ENCODE peak calls at places on chromosomes 1 and 21, in six cellular contexts. C, B, E, N, G and H are unnamed samples.

GRCh38 chr1:185934476-185935189 is 200.4 kb downstream of the HMCN1 start:
- DNase-seq in C (no peak), B (no peak), N (no peak), G (no peak), E (peak), H (no peak)

GRCh38 chr1:154534263-154534844 is 24.1 kb downstream of the UBE2Q1 start:
- DNase-seq in E (peak), G (peak), B (no peak), N (no peak), C (no peak), H (peak)

GRCh38 chr1:160032165-160032827 is 506 bp upstream of the PIGM start:
- DNase-seq in N (no peak), G (no peak), C (no peak), E (no peak), B (no peak), H (no peak)

GRCh38 chr21:45148316-45149000 is 74.1 kb downstream of the ADARB1 start:
- DNase-seq in C (no peak), G (no peak), E (no peak), B (no peak), N (no peak), H (no peak)

GRCh38 chr1:58402444-58402843 is 144.1 kb downstream of the OMA1 start:
- DNase-seq in G (no peak), N (no peak), B (no peak), E (peak), C (no peak), H (no peak)

GRCh38 chr1:163035791-163036249 is 33.3 kb upstream of the RGS4 start:
- DNase-seq in B (no peak), E (peak), G (peak), C (no peak), N (no peak), H (peak)

GRCh38 chr1:182704677-182705076 is 20.3 kb upstream of the RGS8 start:
- DNase-seq in E (no peak), C (no peak), N (no peak), G (no peak), B (no peak), H (no peak)

GRCh38 chr21:29656504-29657227 is 283.1 kb downstream of the GRIK1 start:
- DNase-seq in G (no peak), C (no peak), N (no peak), E (peak), B (no peak), H (no peak)

GRCh38 chr1:164611754-164612642 is 53.0 kb downstream of the PBX1 start:
- DNase-seq in N (no peak), C (peak), B (no peak), G (peak), E (peak), H (peak)

GRCh38 chr1:75908717-75909152 is 23.5 kb downstream of the ASB17 start:
- DNase-seq in E (peak), B (no peak), C (no peak), G (peak), N (no peak), H (peak)

GRCh38 chr21:42009831-42010506 is at the start of gene ZBTB21:
- DNase-seq in B (peak), G (peak), C (peak), E (peak), N (peak), H (peak)

GRCh38 chr1:25952851-25953401 is 44.9 kb downstream of the PAFAH2 start:
- DNase-seq in N (peak), B (peak), G (no peak), C (peak), E (peak), H (no peak)

GRCh38 chr21:26800001-26800400 is 45.2 kb downstream of the ADAMTS1 start:
- DNase-seq in N (no peak), B (no peak), E (no peak), C (no peak), G (no peak), H (no peak)

GRCh38 chr1:247054992-247055415 is 23.6 kb downstream of the ZNF670 start:
- DNase-seq in G (peak), B (no peak), C (no peak), E (no peak), N (no peak), H (no peak)

GRCh38 chr21:29218749-29219148 is 80.0 kb upstream of the BACH1 start:
- DNase-seq in N (no peak), G (peak), E (no peak), B (no peak), C (no peak), H (no peak)

GRCh38 chr1:201535046-201535777 is 3.7 kb upstream of the NAV1 start:
- DNase-seq in G (no peak), E (peak), N (no peak), B (no peak), C (no peak), H (no peak)

GRCh38 chr1:13992489-13993285 is 292.7 kb downstream of the PRDM2 start:
- DNase-seq in C (no peak), G (no peak), B (no peak), E (no peak), N (no peak), H (no peak)

GRCh38 chr1:172430128-172430454 is 9.6 kb downstream of the C1orf105 start:
- DNase-seq in C (no peak), B (no peak), G (no peak), E (no peak), N (no peak), H (no peak)

GRCh38 chr1:94345148-94345721 is 73.0 kb upstream of the ABCD3 start:
- DNase-seq in N (no peak), E (no peak), B (no peak), C (no peak), G (no peak), H (no peak)

GRCh38 chr1:85992756-85993155 is 163.8 kb downstream of the COL24A1 start:
- DNase-seq in B (no peak), E (peak), G (no peak), C (no peak), N (no peak), H (no peak)

GRCh38 chr1:28887418-28887834 is 26.9 kb upstream of the EPB41 start:
- DNase-seq in B (peak), E (no peak), C (no peak), N (no peak), G (peak), H (peak)

GRCh38 chr1:243420968-243421675 is 165.3 kb downstream of the SDCCAG8 start:
- DNase-seq in N (no peak), B (no peak), C (no peak), G (no peak), E (peak), H (no peak)

GRCh38 chr1:40732756-40733301 is 41.3 kb downstream of the NFYC start:
- DNase-seq in G (no peak), N (no peak), C (no peak), B (no peak), E (no peak), H (no peak)

GRCh38 chr1:114648503-114648902 is 21.3 kb downstream of the DENND2C start:
- DNase-seq in B (no peak), N (no peak), E (no peak), C (no peak), G (no peak), H (no peak)

GRCh38 chr21:28473530-28474225 is 519.0 kb downstream of the LTN1 start:
- DNase-seq in G (no peak), E (peak), C (no peak), B (no peak), N (no peak), H (no peak)

GRCh38 chr1:59926381-59927243 is at the start of gene CYP2J2:
- DNase-seq in N (peak), E (peak), C (peak), G (peak), B (peak), H (peak)

GRCh38 chr1:206831605-206832004 is 33.8 kb upstream of the IL20 start:
- DNase-seq in N (no peak), B (no peak), G (no peak), C (no peak), E (no peak), H (no peak)

GRCh38 chr1:114753143-114753542 is 4.6 kb downstream of the CSDE1 start:
- DNase-seq in C (no peak), N (no peak), G (no peak), B (no peak), E (no peak), H (no peak)

GRCh38 chr21:23579573-23579972 is 2027.7 kb downstream of the MRPL39 start:
- DNase-seq in C (no peak), B (no peak), E (no peak), G (no peak), N (no peak), H (no peak)

GRCh38 chr1:149906561-149906960 is 7.2 kb downstream of the BOLA1 start:
- DNase-seq in N (no peak), B (no peak), G (no peak), C (no peak), E (no peak), H (no peak)

GRCh38 chr1:159896086-159896930 is 3.7 kb downstream of the CFAP45 start:
- DNase-seq in B (no peak), G (no peak), C (no peak), E (no peak), N (no peak), H (no peak)

GRCh38 chr1:204520834-204521709 is 4.9 kb downstream of the MDM4 start:
- DNase-seq in N (no peak), B (no peak), G (no peak), C (no peak), E (peak), H (no peak)

GRCh38 chr1:23732363-23733224 is 10.7 kb upstream of the ELOA start:
- DNase-seq in N (no peak), C (no peak), G (no peak), E (peak), B (no peak), H (no peak)

GRCh38 chr1:42480921-42481320 is 17.8 kb downstream of the CCDC30 start:
- DNase-seq in B (no peak), G (no peak), E (peak), N (no peak), C (no peak), H (no peak)

GRCh38 chr21:45357436-45358260 is 47.3 kb upstream of the COL18A1 start:
- DNase-seq in N (peak), B (peak), C (peak), G (no peak), E (peak), H (no peak)

GRCh38 chr21:16587671-16588379 is 858.0 kb downstream of the USP25 start:
- DNase-seq in C (no peak), E (peak), N (no peak), G (no peak), B (no peak), H (no peak)

GRCh38 chr1:224067621-224068457 is 46.1 kb upstream of the FBXO28 start:
- DNase-seq in E (peak), G (no peak), C (no peak), N (no peak), B (no peak), H (no peak)

GRCh38 chr1:77476460-77476859 is 194.6 kb downstream of the AK5 start:
- DNase-seq in N (no peak), E (no peak), G (no peak), C (no peak), B (no peak), H (no peak)

GRCh38 chr1:241531195-241532172 is 694 bp upstream of the KMO start:
- DNase-seq in N (no peak), G (no peak), B (no peak), E (peak), C (no peak), H (peak)

GRCh38 chr1:169929210-169929526 is 35.5 kb upstream of the SCYL3 start:
- DNase-seq in C (no peak), E (no peak), G (no peak), B (no peak), N (no peak), H (no peak)

GRCh38 chr1:169925505-169926482 is 32.1 kb upstream of the SCYL3 start:
- DNase-seq in N (no peak), C (no peak), G (no peak), E (peak), B (no peak), H (no peak)

GRCh38 chr1:169924829-169925228 is 31.1 kb upstream of the SCYL3 start:
- DNase-seq in B (no peak), E (no peak), G (no peak), N (no peak), C (no peak), H (no peak)

GRCh38 chr1:169931795-169932195 is 38.1 kb upstream of the SCYL3 start:
- DNase-seq in E (no peak), G (no peak), C (no peak), N (no peak), B (no peak), H (no peak)

DNA sequence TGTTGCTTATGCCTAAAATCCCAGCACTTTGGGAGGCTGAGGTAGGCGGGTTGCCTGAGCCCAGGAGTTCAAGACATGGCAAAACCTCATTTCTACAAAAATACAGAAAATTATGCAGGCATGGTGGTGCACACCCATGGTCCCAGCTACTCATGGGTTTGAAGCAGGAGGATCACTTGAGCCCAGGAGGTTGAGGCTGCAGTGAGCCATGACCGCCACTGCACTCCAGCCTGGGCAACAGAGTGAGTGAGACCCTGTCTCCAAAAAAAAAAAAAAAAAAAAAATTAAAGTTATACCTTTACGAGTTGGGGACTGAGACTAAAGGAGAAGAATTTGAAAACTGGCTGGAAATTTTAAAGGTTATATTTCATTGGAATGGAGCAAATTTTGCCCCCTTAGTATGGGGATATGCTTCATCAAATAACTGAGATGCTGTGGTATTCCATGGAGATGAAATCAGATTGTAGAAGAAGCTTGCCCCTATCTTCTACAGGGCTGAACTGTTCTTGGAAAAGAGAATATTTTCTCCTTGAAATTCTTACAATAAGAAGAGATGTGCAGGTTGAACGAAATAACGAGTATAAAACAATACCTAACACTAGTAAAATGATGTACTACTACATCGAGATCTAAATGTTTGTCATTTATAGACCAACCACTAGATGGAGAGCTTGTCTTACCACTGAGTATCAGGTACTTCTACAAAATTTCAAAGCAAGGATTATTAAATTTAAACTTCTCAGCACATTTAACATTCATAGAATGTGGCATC is 34.9 kb upstream of the SCYL3 start:
- DNase-seq in B (no peak), E (peak), G (no peak), N (no peak), C (no peak), H (no peak)
- TF ChIP-seq CTCF in B (peak), E (peak), G (peak), N (peak), C (peak), H (peak)

GRCh38 chr21:39022901-39023693 is 160.2 kb downstream of the PSMG1 start:
- DNase-seq in E (peak), G (no peak), C (peak), N (peak), B (peak), H (peak)
- TF ChIP-seq CTCF in E (no peak), G (no peak), C (peak), N (peak), B (peak), H (peak)

GRCh38 chr1:63148825-63149645 is 173.3 kb upstream of the FOXD3 start:
- DNase-seq in B (no peak), E (peak), C (no peak), N (no peak), G (peak), H (peak)
- TF ChIP-seq CTCF in B (peak), E (peak), C (peak), N (peak), G (peak), H (peak)

DNA sequence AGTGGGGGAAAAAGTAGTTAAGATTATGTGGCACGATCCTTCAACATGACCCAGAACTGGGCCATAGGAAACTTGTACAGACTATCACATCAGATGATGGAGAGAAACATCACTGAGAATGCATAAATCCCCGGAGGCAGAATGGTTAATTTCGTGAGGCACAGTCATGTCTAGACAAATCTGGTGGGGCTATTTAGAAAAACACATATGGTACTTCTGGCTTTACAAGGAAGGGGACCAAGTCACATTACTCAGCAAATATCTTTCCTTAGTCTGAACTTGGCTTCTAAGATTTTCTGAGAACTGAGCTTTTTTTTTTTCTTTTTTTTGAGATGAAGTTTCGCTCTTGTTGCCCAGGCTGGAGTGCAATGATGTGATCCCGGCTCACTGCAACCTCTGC is 9.2 kb upstream of the UQCRHL start:
- DNase-seq in G (no peak), B (no peak), N (no peak), C (no peak), E (no peak), H (no peak)
- TF ChIP-seq CTCF in G (no peak), B (no peak), N (no peak), C (no peak), E (no peak), H (no peak)

GRCh38 chr1:44609412-44609767 is 64.9 kb downstream of the TMEM53 start:
- DNase-seq in E (peak), C (peak), B (peak), G (peak), N (peak), H (peak)
- TF ChIP-seq CTCF in E (peak), C (peak), B (peak), G (peak), N (peak), H (peak)

DNA sequence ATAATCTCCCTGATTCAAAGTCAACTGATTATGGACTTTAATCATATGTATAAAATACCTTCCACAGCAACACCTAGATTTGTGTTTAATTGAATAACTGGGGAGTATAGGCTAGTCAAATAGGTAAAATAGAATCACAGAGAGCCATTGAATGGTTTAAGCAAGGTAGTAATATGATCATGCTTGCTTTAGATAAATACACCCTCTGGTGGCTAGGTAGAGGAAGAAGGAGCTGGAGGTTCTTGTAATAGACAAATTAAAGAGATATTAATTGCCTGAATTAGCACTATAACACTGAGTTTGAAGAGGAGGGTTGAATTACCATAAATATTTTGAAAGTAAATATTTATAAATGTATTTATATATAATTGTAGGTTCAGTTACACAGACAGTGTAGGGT is 40.3 kb downstream of the DIRAS3 start:
- DNase-seq in E (peak), G (no peak), B (no peak), C (no peak), N (no peak), H (no peak)
- TF ChIP-seq CTCF in E (peak), G (no peak), B (peak), C (peak), N (peak), H (peak)

DNA sequence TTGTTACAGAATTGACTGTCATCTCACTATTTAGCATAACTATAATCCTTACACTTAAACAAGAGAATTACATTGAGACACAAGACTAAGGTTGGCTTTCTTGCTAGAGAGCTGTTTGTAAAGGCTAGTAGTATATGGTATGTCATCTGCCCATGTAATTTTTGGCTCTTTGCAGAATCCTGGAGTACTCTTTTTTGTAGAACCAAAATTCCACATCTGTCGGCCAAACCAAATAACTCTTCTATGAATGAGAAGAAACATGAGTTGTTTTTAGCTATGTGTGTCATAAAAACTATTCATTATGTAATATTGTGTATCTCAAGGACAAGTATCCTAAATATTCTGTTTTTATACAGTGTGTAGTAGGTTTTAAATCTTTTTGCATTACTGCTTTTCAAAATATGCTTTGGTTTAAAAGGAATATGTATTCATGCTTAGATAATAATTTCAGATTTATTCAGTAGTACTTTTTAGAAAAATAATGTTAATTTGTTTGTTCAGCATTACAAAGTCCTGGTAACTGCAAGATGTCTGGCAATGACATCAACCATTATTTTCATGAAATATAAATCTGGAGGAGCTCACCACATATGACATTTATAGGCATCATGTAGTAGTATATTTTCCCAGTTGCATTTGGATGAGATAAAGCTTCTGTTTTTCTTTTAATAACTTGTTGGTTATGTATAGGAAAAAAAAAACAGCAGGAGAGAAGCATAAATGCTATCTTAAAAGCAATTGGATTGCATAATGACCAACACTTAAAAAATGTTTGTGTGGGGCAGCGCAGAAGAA is 159.8 kb downstream of the HS2ST1 start:
- DNase-seq in C (no peak), N (no peak), G (no peak), E (peak), B (no peak), H (no peak)
- TF ChIP-seq CTCF in C (no peak), N (no peak), G (no peak), E (no peak), B (no peak), H (no peak)

GRCh38 chr1:169156537-169156936 is 50.0 kb downstream of the ATP1B1 start:
- DNase-seq in N (no peak), E (no peak), C (no peak), G (no peak), B (no peak), H (no peak)
- TF ChIP-seq CTCF in N (no peak), E (no peak), C (no peak), G (no peak), B (no peak), H (no peak)

DNA sequence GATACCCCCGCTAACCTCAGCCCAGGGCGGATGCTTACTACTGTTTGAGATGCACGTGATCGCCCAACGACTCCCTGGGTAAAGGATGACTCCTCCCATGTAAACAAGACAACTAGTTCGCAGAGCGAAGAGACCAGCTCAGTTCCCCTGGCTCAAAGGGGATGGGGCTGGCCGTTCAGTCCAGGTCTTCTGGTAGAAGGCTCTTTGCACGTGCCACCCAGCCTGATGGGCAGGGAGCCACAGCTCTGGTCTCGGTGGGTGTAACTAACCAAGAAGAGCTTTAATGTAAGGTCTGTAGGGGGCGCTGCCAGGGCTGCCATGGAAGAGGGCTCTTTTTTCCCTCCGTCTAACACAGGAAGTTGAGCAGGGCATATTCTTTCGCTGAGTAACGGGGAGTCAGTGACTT is 49.4 kb upstream of the PARP1 start:
- DNase-seq in B (no peak), C (no peak), N (no peak), E (no peak), G (no peak), H (no peak)
- TF ChIP-seq CTCF in B (no peak), C (peak), N (no peak), E (no peak), G (no peak), H (no peak)